ENCODE peak calls at places on chromosomes 12 and 14, in four cellular contexts. F, L, U and S are unnamed samples.

GRCh38 chr12:95259368-95259767 is 41.8 kb downstream of the VEZT start:
- DNase-seq in F (no peak), L (no peak), U (no peak), S (no peak)

GRCh38 chr14:21098134-21098891 is at the start of gene ZNF219:
- DNase-seq in F (peak; percentile 74), L (peak; percentile 89), U (no peak), S (no peak)

GRCh38 chr14:32980887-32981501 is 42.3 kb downstream of the NPAS3 start:
- DNase-seq in F (no peak), L (no peak), U (no peak), S (no peak)

GRCh38 chr14:20688167-20688839 is at the start of gene ANG:
- DNase-seq in F (peak; percentile 58), L (no peak), U (no peak), S (no peak)

GRCh38 chr12:92156704-92157395 is 11.2 kb upstream of the BTG1 start:
- DNase-seq in F (no peak), L (no peak), U (no peak), S (no peak)

GRCh38 chr12:70535896-70536374 is 101.3 kb downstream of the PTPRB start:
- DNase-seq in F (peak; percentile 31), L (no peak), U (no peak), S (no peak)

GRCh38 chr12:88693837-88694445 is 113.7 kb upstream of the KITLG start:
- DNase-seq in F (no peak), L (no peak), U (no peak), S (no peak)

GRCh38 chr14:39488600-39488999 is 56.4 kb upstream of the FBXO33 start:
- DNase-seq in F (no peak), L (no peak), U (no peak), S (no peak)

GRCh38 chr12:96208346-96208745 is 14.2 kb downstream of the ELK3 start:
- DNase-seq in F (no peak), L (no peak), U (no peak), S (no peak)

GRCh38 chr12:19710811-19711793 is 271.8 kb downstream of the AEBP2 start:
- DNase-seq in F (peak; percentile 1), L (no peak), U (no peak), S (no peak)

GRCh38 chr12:105418232-105418631 is 87.7 kb downstream of the C12orf75 start:
- DNase-seq in F (no peak), L (no peak), U (no peak), S (no peak)

GRCh38 chr12:107736914-107737313 is 24.0 kb downstream of the PRDM4 start:
- DNase-seq in F (no peak), L (no peak), U (peak; percentile 57), S (peak; percentile 41)

GRCh38 chr14:85316701-85317100 is 213.2 kb upstream of the FLRT2 start:
- DNase-seq in F (no peak), L (no peak), U (no peak), S (no peak)

GRCh38 chr12:39122562-39123204 is 217.3 kb upstream of the CPNE8 start:
- DNase-seq in F (no peak), L (no peak), U (no peak), S (no peak)

GRCh38 chr12:98151984-98152383 is 363.4 kb upstream of the TMPO start:
- DNase-seq in F (no peak), L (no peak), U (no peak), S (no peak)

GRCh38 chr14:80390911-80391310 is 179.6 kb upstream of the DIO2 start:
- DNase-seq in F (no peak), L (no peak), U (no peak), S (no peak)

GRCh38 chr12:124441443-124442190 is 125.8 kb downstream of the NCOR2 start:
- DNase-seq in F (no peak), L (no peak), U (no peak), S (no peak)

GRCh38 chr14:48323655-48324054 is 648.2 kb upstream of the MDGA2 start:
- DNase-seq in F (no peak), L (no peak), U (no peak), S (no peak)

GRCh38 chr12:15050664-15051063 is 77.8 kb downstream of the PDE6H start:
- DNase-seq in F (no peak), L (no peak), U (no peak), S (no peak)

GRCh38 chr12:131941116-131941986 is 8.4 kb upstream of the EP400 start:
- DNase-seq in F (no peak), L (no peak), U (no peak), S (no peak)

DNA sequence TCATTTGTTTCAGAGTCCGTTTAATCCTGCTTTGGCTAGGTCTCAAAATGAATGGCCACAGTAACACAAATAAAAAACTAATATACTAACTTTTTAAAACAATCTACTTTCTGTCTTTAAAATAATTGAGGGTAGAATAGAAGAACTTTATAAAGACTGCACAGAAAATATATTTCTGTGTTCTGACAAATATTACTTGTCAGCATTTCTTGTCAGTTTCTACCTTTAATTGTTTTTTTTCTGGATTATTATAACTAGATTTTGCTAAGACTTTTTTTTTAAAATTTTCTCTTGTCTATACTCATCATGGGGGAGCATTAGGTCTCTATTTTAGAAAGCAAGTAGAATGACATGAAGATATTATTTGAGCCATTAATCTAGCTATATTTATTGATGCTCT is 86.2 kb downstream of the RAD52 start:
- DNase-seq in F (no peak), L (no peak), U (no peak), S (no peak)
- TF ChIP-seq TAF1 in F (no peak), L (no peak), U (no peak), S (no peak)

GRCh38 chr14:51520087-51520486 is 131.6 kb upstream of the FRMD6 start:
- DNase-seq in F (no peak), L (no peak), U (no peak), S (no peak)
- TF ChIP-seq TAF1 in F (no peak), L (no peak), U (no peak), S (no peak)

GRCh38 chr14:44567997-44568396 is 60.9 kb upstream of the FSCB start:
- DNase-seq in F (no peak), L (no peak), U (no peak), S (no peak)
- TF ChIP-seq TAF1 in F (no peak), L (no peak), U (no peak), S (no peak)

GRCh38 chr12:54042970-54043744 is 10.3 kb downstream of the HOXC5 start:
- DNase-seq in F (no peak), L (no peak), U (no peak), S (no peak)
- TF ChIP-seq TAF1 in F (no peak), L (no peak), U (no peak), S (no peak)

GRCh38 chr14:69997849-69998248 is 118.6 kb downstream of the SMOC1 start:
- DNase-seq in F (peak; percentile 47), L (no peak), U (no peak), S (no peak)
- TF ChIP-seq TAF1 in F (no peak), L (no peak), U (no peak), S (no peak)

GRCh38 chr14:71115306-71115705 is 208.0 kb downstream of the PCNX1 start:
- DNase-seq in F (no peak), L (no peak), U (no peak), S (no peak)
- TF ChIP-seq TAF1 in F (no peak), L (no peak), U (no peak), S (no peak)

GRCh38 chr12:69329669-69330428 is 18.3 kb upstream of the LYZ start:
- DNase-seq in F (peak; percentile 71), L (no peak), U (no peak), S (no peak)
- TF ChIP-seq TAF1 in F (peak; percentile 50), L (no peak), U (no peak), S (no peak)

DNA sequence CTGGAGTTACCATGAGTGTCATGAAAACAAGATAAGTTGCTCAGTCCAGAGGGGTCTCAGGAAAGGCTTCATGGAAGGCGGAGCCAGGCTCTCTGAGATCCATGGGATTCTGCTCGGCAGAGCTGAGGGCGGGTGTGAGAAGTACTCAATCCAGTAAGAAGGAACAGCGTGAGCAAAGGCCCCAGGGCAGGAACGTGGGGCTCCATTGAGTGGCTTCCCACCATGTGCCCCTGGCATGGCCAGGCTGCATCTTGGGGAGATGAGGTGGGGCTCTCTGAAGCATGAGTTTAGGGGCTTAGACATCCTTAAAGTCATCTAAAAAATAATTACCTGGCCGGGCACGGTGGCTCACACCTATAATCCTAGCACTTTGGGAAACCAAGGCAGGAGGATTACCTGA is 58.0 kb downstream of the ARL6IP4 start:
- DNase-seq in F (no peak), L (no peak), U (no peak), S (no peak)
- TF ChIP-seq TAF1 in F (no peak), L (no peak), U (no peak), S (no peak)

DNA sequence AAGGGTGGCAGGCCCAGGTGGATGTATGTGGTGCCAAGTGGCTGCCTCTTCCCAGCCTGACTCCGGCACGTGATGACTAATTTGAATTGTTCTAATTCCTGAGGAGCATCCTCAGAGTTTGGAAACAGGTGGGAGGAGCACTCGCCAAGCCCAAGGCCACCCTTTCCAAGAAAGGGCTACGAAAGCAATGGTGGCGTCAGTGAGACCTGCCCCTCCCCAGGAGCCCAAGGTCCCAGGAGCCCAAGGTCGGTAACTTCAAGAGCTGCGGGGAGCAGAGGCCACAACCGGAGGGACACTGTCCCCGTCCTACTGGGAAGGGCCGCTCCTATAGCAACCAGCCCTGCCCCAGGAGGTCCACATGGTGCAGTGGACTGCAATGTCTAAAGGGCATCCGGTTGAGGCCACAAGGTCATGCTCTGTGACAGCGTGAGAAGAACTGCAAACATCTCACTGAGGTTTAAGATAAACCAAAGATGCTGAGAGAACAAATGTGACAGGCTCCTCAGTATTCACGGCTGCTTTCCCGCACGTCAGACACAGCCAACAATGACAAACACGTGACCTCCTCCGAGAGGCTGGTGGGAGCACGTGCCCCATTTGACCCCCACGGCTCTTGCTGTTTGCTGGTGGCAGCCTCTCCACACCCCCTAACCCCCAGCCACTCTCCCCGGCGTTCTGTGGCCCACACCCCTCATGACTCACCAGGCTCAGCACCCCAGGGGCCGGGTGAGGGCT is 79.6 kb downstream of the ITPK1 start:
- DNase-seq in F (peak; percentile 91), L (no peak), U (no peak), S (no peak)
- TF ChIP-seq TAF1 in F (no peak), L (no peak), U (no peak), S (no peak)

GRCh38 chr14:56490379-56490778 is 89.2 kb upstream of the TMEM260 start:
- DNase-seq in F (peak; percentile 29), L (peak; percentile 14), U (no peak), S (no peak)

GRCh38 chr14:56494167-56494566 is 85.4 kb upstream of the TMEM260 start:
- DNase-seq in F (no peak), L (no peak), U (no peak), S (no peak)

GRCh38 chr14:56487761-56488160 is 91.8 kb upstream of the TMEM260 start:
- DNase-seq in F (no peak), L (no peak), U (no peak), S (no peak)

GRCh38 chr14:56488306-56488705 is 91.3 kb upstream of the TMEM260 start:
- DNase-seq in F (no peak), L (no peak), U (no peak), S (no peak)

GRCh38 chr14:56491299-56492285 is 88.0 kb upstream of the TMEM260 start:
- DNase-seq in F (peak; percentile 49), L (peak; percentile 39), U (peak; percentile 11), S (no peak)
- TF ChIP-seq TAF1 in F (no peak), L (no peak), U (no peak), S (no peak)